ENCODE peak calls at places on chromosomes 1 and 21, in ten cellular contexts. M is cardiac muscle cell, I is RWPE2, U is fibroblast of lung, V is aorta, J is ascending aorta, B is MM.1S, N is breast epithelium, W is pancreas, Z is heart left ventricle. L is an unnamed sample.

GRCh38 chr1:42003433-42003832 is 84.7 kb upstream of the HIVEP3 start:
- DNase-seq in M (peak; percentile 8), I (no peak), U (no peak), V (no peak), J (no peak), B (no peak), N (peak; percentile 58), W (peak; percentile 18), Z (no peak), L (peak; percentile 67)

GRCh38 chr1:215543191-215543606 is 23.9 kb upstream of the KCTD3 start:
- DNase-seq in M (no peak), I (no peak), U (peak; percentile 63), V (no peak), J (no peak), B (peak; percentile 47), N (no peak), W (peak; percentile 17), Z (no peak), L (no peak)

GRCh38 chr1:233113009-233113712 is 162.8 kb downstream of the NTPCR start:
- DNase-seq in M (peak; percentile 36), I (peak; percentile 83), U (peak; percentile 100), V (peak; percentile 79), J (peak; percentile 70), B (no peak), N (no peak), W (peak; percentile 13), Z (peak; percentile 77), L (peak; percentile 79)

GRCh38 chr21:43262427-43262826 is 93.6 kb downstream of the CRYAA start:
- DNase-seq in M (no peak), I (peak; percentile 75), U (no peak), V (no peak), J (no peak), B (no peak), N (peak; percentile 62), W (peak; percentile 28), Z (peak; percentile 15), L (peak; percentile 46)

GRCh38 chr1:150302338-150302737 is 8.7 kb downstream of the MRPS21 start:
- DNase-seq in M (no peak), I (no peak), U (no peak), V (no peak), J (no peak), B (no peak), N (no peak), W (no peak), Z (no peak), L (no peak)

GRCh38 chr1:213772711-213773110 is 215.1 kb upstream of the PROX1 start:
- DNase-seq in M (no peak), I (no peak), U (no peak), V (no peak), J (no peak), B (no peak), N (no peak), W (no peak), Z (no peak), L (no peak)

GRCh38 chr1:116881879-116882520 is 27.7 kb upstream of the PTGFRN start:
- DNase-seq in M (peak; percentile 31), I (no peak), U (peak; percentile 66), V (no peak), J (no peak), B (no peak), N (no peak), W (peak; percentile 80), Z (no peak), L (no peak)

GRCh38 chr21:46153259-46154154 is 1.9 kb downstream of the FTCD start:
- DNase-seq in M (peak; percentile 75), I (peak; percentile 38), U (no peak), V (peak; percentile 86), J (peak; percentile 7), B (no peak), N (peak; percentile 72), W (peak; percentile 61), Z (peak; percentile 77), L (peak; percentile 81)

GRCh38 chr1:176826265-176826664 is 338.2 kb downstream of the ASTN1 start:
- DNase-seq in M (no peak), I (no peak), U (no peak), V (no peak), J (no peak), B (no peak), N (no peak), W (no peak), Z (no peak), L (no peak)

GRCh38 chr1:205542367-205542766 is 37.9 kb downstream of the CDK18 start:
- DNase-seq in M (no peak), I (no peak), U (no peak), V (no peak), J (no peak), B (no peak), N (no peak), W (no peak), Z (no peak), L (no peak)

DNA sequence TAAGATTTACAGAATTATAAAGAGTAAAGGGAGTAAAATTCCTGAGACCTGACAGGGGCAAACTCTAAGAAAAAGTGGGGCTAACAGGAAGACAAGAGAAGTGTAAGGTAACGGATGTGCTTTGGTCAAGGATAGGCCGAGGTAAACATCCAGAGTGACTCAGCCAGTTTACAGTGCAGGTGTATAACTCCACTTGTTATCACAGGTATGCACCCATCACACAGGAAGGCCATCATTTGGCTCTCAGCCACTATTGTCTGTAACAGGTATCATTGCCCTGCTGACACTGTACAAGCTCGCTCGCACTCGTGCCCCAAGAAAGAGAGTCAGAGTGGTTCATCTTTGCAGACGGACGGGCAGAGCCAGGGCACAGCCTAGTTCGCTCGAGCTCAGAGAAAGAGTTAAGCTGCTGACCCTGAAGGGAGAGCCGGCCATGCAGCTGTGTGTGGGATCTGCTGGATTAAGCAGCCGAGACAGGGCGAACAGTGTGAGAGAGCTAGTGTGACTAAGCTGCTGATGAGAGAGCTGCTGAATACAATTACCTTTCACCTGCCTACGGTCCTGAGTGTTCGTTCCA is 26.8 kb upstream of the LYPD8 start:
- DNase-seq in M (no peak), I (no peak), U (no peak), V (no peak), J (no peak), B (no peak), N (no peak), W (no peak), Z (no peak), L (no peak)
- H3K9me3 ChIP-seq in M (no peaks in the 10 kb centered on the region), I (no peaks in the 10 kb centered on the region), U (no peaks in the 10 kb centered on the region), V (no peaks in the 10 kb centered on the region), J (peaks cover 1% of the 10 kb centered on the region), B (no peaks in the 10 kb centered on the region), N (peaks cover 3% of the 10 kb centered on the region), W (no peaks in the 10 kb centered on the region), Z (peaks cover 11% of the 10 kb centered on the region), L (no peaks in the 10 kb centered on the region)

GRCh38 chr1:27915082-27915575 is 19.7 kb upstream of the SMPDL3B start:
- DNase-seq in M (no peak), I (no peak), U (no peak), V (no peak), J (no peak), B (no peak), N (no peak), W (no peak), Z (no peak), L (no peak)
- H3K27ac ChIP-seq in M (no peak overlapping the region), I (no peak overlapping the region), U (peak overlapping the region; percentile 73), V (peak overlapping the region; percentile 43), J (peak overlapping the region; percentile 58), B (peak overlapping the region; percentile 50), N (peak overlapping the region; percentile 80), W (peak overlapping the region; percentile 49), Z (peak overlapping the region; percentile 73), L (peak overlapping the region; percentile 68)

GRCh38 chr1:110962892-110963665 is 643 bp downstream of the LRIF1 start:
- DNase-seq in M (peak; percentile 63), I (peak; percentile 54), U (peak; percentile 83), V (peak; percentile 83), J (no peak), B (peak; percentile 63), N (peak; percentile 55), W (peak; percentile 43), Z (peak; percentile 78), L (peak; percentile 78)
- H3K9me3 ChIP-seq in M (no peaks in the 10 kb centered on the region), I (peaks cover 2% of the 10 kb centered on the region), U (no peaks in the 10 kb centered on the region), V (no peaks in the 10 kb centered on the region), J (no peaks in the 10 kb centered on the region), B (no peaks in the 10 kb centered on the region), N (peaks cover 8% of the 10 kb centered on the region), W (no peaks in the 10 kb centered on the region), Z (peaks cover 37% of the 10 kb centered on the region), L (peaks cover 27% of the 10 kb centered on the region)

GRCh38 chr1:68322096-68322495 is 89.8 kb upstream of the WLS start:
- DNase-seq in M (no peak), I (no peak), U (no peak), V (no peak), J (no peak), B (no peak), N (no peak), W (no peak), Z (no peak), L (no peak)

GRCh38 chr1:68319907-68320306 is 87.6 kb upstream of the WLS start:
- DNase-seq in M (no peak), I (no peak), U (no peak), V (no peak), J (no peak), B (no peak), N (no peak), W (no peak), Z (no peak), L (no peak)

GRCh38 chr1:68320349-68320748 is 88.0 kb upstream of the WLS start:
- DNase-seq in M (no peak), I (no peak), U (no peak), V (no peak), J (no peak), B (no peak), N (no peak), W (no peak), Z (no peak), L (no peak)

GRCh38 chr1:68322837-68323687 is 90.7 kb upstream of the WLS start:
- DNase-seq in M (peak; percentile 28), I (no peak), U (peak; percentile 91), V (peak; percentile 81), J (no peak), B (no peak), N (no peak), W (no peak), Z (no peak), L (no peak)

DNA sequence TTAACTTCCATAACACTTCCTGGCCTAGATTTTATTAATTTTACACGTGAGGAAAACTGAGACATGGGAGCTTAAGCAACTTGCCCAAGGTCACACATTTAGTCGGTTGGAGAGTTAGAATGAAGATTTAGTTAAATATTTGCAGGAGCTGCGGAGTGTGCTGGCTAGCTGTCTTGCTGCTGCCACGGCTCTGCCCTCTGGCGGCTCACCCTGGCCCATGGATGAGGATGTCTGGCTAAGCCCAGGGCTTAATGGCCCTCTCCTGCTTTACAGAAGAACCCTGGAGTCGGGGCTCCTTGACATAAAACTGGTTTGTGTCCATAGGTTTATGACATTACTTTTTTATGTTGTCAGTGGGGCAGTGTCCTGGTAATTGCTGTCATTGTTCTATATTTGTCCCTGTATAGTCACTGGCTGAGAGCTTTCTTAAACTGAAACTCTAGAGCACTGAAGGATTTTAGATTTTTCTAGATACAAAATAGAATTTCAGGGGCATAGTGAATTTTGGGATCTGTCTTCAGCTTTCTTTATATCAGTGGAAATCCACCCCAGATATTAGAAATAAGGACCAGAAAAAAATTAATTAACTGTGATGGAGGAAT is 88.9 kb upstream of the WLS start:
- DNase-seq in M (peak; percentile 80), I (peak; percentile 64), U (peak; percentile 62), V (peak; percentile 88), J (no peak), B (no peak), N (peak; percentile 62), W (peak; percentile 85), Z (peak; percentile 78), L (peak; percentile 83)
- H3K27ac ChIP-seq in M (no peak overlapping the region), I (no peak overlapping the region), U (no peak overlapping the region), V (no peak overlapping the region), J (no peak overlapping the region), B (no peak overlapping the region), N (no peak overlapping the region), W (no peak overlapping the region), Z (no peak overlapping the region), L (no peak overlapping the region)

L was measured in upper lobe of right lung.